ENCODE peak calls at places on chromosome 13, in seven cellular contexts. One of them, this sample, is unnamed.

GRCh38 chr13:36369268-36370107 is 23.3 kb upstream of the SPART start:
- DNase-seq in epithelial cell of proximal tubule: no peak
- DNase-seq in BE2C: no peak
- DNase-seq in dorsolateral prefrontal cortex: no peak
- DNase-seq in ovary: no peak
- DNase-seq in GM06990: no peak
- DNase-seq in A549: no peak
- DNase-seq in this sample: no peak

GRCh38 chr13:32415019-32415418 is 12.9 kb downstream of the N4BP2L1 start:
- DNase-seq in epithelial cell of proximal tubule: no peak
- DNase-seq in BE2C: peak
- DNase-seq in dorsolateral prefrontal cortex: no peak
- DNase-seq in ovary: no peak
- DNase-seq in GM06990: no peak
- DNase-seq in A549: peak
- DNase-seq in this sample: no peak

GRCh38 chr13:71030789-71031188 is 836.2 kb downstream of the DACH1 start:
- DNase-seq in epithelial cell of proximal tubule: no peak
- DNase-seq in BE2C: no peak
- DNase-seq in dorsolateral prefrontal cortex: no peak
- DNase-seq in ovary: no peak
- DNase-seq in GM06990: no peak
- DNase-seq in A549: no peak
- DNase-seq in this sample: no peak

GRCh38 chr13:19967619-19968018 is 9.1 kb downstream of the ZMYM2 start:
- DNase-seq in epithelial cell of proximal tubule: no peak
- DNase-seq in BE2C: no peak
- DNase-seq in dorsolateral prefrontal cortex: no peak
- DNase-seq in ovary: no peak
- DNase-seq in GM06990: peak
- DNase-seq in A549: no peak
- DNase-seq in this sample: no peak

GRCh38 chr13:52701728-52702480 is 37.7 kb downstream of the CNMD start:
- DNase-seq in epithelial cell of proximal tubule: no peak
- DNase-seq in BE2C: no peak
- DNase-seq in dorsolateral prefrontal cortex: no peak
- DNase-seq in ovary: no peak
- DNase-seq in GM06990: no peak
- DNase-seq in A549: no peak
- DNase-seq in this sample: no peak

GRCh38 chr13:113179374-113180230 is 21.2 kb downstream of the PROZ start:
- DNase-seq in epithelial cell of proximal tubule: no peak
- DNase-seq in BE2C: no peak
- DNase-seq in dorsolateral prefrontal cortex: no peak
- DNase-seq in ovary: no peak
- DNase-seq in GM06990: no peak
- DNase-seq in A549: no peak
- DNase-seq in this sample: no peak

GRCh38 chr13:113633485-113633873 is 24.5 kb downstream of the ATP4B start:
- DNase-seq in epithelial cell of proximal tubule: no peak
- DNase-seq in BE2C: no peak
- DNase-seq in dorsolateral prefrontal cortex: peak
- DNase-seq in ovary: no peak
- DNase-seq in GM06990: no peak
- DNase-seq in A549: no peak
- DNase-seq in this sample: no peak

GRCh38 chr13:75452564-75452963 is 29.4 kb downstream of the TBC1D4 start:
- DNase-seq in epithelial cell of proximal tubule: no peak
- DNase-seq in BE2C: no peak
- DNase-seq in dorsolateral prefrontal cortex: no peak
- DNase-seq in ovary: no peak
- DNase-seq in GM06990: no peak
- DNase-seq in A549: no peak
- DNase-seq in this sample: no peak

GRCh38 chr13:60431108-60431700 is 34.2 kb downstream of the TDRD3 start:
- DNase-seq in epithelial cell of proximal tubule: peak
- DNase-seq in BE2C: no peak
- DNase-seq in dorsolateral prefrontal cortex: no peak
- DNase-seq in ovary: no peak
- DNase-seq in GM06990: peak
- DNase-seq in A549: peak
- DNase-seq in this sample: peak

GRCh38 chr13:45267215-45267614 is 66.4 kb upstream of the KCTD4 start:
- DNase-seq in epithelial cell of proximal tubule: no peak
- DNase-seq in BE2C: no peak
- DNase-seq in dorsolateral prefrontal cortex: no peak
- DNase-seq in ovary: no peak
- DNase-seq in GM06990: no peak
- DNase-seq in A549: no peak
- DNase-seq in this sample: no peak

GRCh38 chr13:104816716-104817115 is 1718.7 kb downstream of the EFNB2 start:
- DNase-seq in epithelial cell of proximal tubule: no peak
- DNase-seq in BE2C: no peak
- DNase-seq in dorsolateral prefrontal cortex: no peak
- DNase-seq in ovary: no peak
- DNase-seq in GM06990: no peak
- DNase-seq in A549: no peak
- DNase-seq in this sample: no peak

GRCh38 chr13:52848455-52849190 is at the start of gene PCDH8:
- DNase-seq in epithelial cell of proximal tubule: no peak
- DNase-seq in BE2C: peak
- DNase-seq in dorsolateral prefrontal cortex: peak
- DNase-seq in ovary: no peak
- DNase-seq in GM06990: no peak
- DNase-seq in A549: no peak
- DNase-seq in this sample: no peak

GRCh38 chr13:99894105-99894504 is 77.5 kb downstream of the ZIC5 start:
- DNase-seq in epithelial cell of proximal tubule: no peak
- DNase-seq in BE2C: no peak
- DNase-seq in dorsolateral prefrontal cortex: no peak
- DNase-seq in ovary: no peak
- DNase-seq in GM06990: no peak
- DNase-seq in A549: no peak
- DNase-seq in this sample: no peak

GRCh38 chr13:35984287-35984686 is 146.9 kb downstream of the DCLK1 start:
- DNase-seq in epithelial cell of proximal tubule: no peak
- DNase-seq in BE2C: no peak
- DNase-seq in dorsolateral prefrontal cortex: no peak
- DNase-seq in ovary: no peak
- DNase-seq in GM06990: no peak
- DNase-seq in A549: no peak
- DNase-seq in this sample: no peak

GRCh38 chr13:60220072-60220471 is 56.3 kb upstream of the DIAPH3 start:
- DNase-seq in epithelial cell of proximal tubule: no peak
- DNase-seq in BE2C: no peak
- DNase-seq in dorsolateral prefrontal cortex: no peak
- DNase-seq in ovary: no peak
- DNase-seq in GM06990: no peak
- DNase-seq in A549: no peak
- DNase-seq in this sample: no peak

GRCh38 chr13:111211789-111212516 is 96.8 kb downstream of the ARHGEF7 start:
- DNase-seq in epithelial cell of proximal tubule: no peak
- DNase-seq in BE2C: no peak
- DNase-seq in dorsolateral prefrontal cortex: no peak
- DNase-seq in ovary: no peak
- DNase-seq in GM06990: no peak
- DNase-seq in A549: no peak
- DNase-seq in this sample: no peak

GRCh38 chr13:35378939-35379338 is 97.5 kb downstream of the MAB21L1 start:
- DNase-seq in epithelial cell of proximal tubule: no peak
- DNase-seq in BE2C: no peak
- DNase-seq in dorsolateral prefrontal cortex: no peak
- DNase-seq in ovary: no peak
- DNase-seq in GM06990: no peak
- DNase-seq in A549: no peak
- DNase-seq in this sample: no peak

GRCh38 chr13:113176822-113177221 is 18.4 kb downstream of the PROZ start:
- DNase-seq in epithelial cell of proximal tubule: no peak
- DNase-seq in BE2C: no peak
- DNase-seq in dorsolateral prefrontal cortex: no peak
- DNase-seq in ovary: no peak
- DNase-seq in GM06990: no peak
- DNase-seq in A549: no peak
- DNase-seq in this sample: no peak

GRCh38 chr13:76523740-76524382 is 362.3 kb downstream of the KCTD12 start:
- DNase-seq in epithelial cell of proximal tubule: no peak
- DNase-seq in BE2C: no peak
- DNase-seq in dorsolateral prefrontal cortex: no peak
- DNase-seq in ovary: no peak
- DNase-seq in GM06990: peak
- DNase-seq in A549: no peak
- DNase-seq in this sample: no peak

GRCh38 chr13:26025771-26026170 is 26.0 kb downstream of the SHISA2 start:
- DNase-seq in epithelial cell of proximal tubule: no peak
- DNase-seq in BE2C: no peak
- DNase-seq in dorsolateral prefrontal cortex: no peak
- DNase-seq in ovary: no peak
- DNase-seq in GM06990: no peak
- DNase-seq in A549: no peak
- DNase-seq in this sample: no peak

GRCh38 chr13:108926848-108927247 is 297.4 kb downstream of the MYO16 start:
- DNase-seq in epithelial cell of proximal tubule: no peak
- DNase-seq in BE2C: no peak
- DNase-seq in dorsolateral prefrontal cortex: no peak
- DNase-seq in ovary: no peak
- DNase-seq in GM06990: no peak
- DNase-seq in A549: no peak
- DNase-seq in this sample: no peak
- TF ChIP-seq CTCF in epithelial cell of proximal tubule: no peak
- TF ChIP-seq CTCF in BE2C: no peak
- TF ChIP-seq CTCF in dorsolateral prefrontal cortex: no peak
- TF ChIP-seq CTCF in ovary: no peak
- TF ChIP-seq CTCF in GM06990: no peak
- TF ChIP-seq CTCF in A549: no peak
- TF ChIP-seq CTCF in this sample: no peak

GRCh38 chr13:23740002-23740401 is 149.2 kb downstream of the MIPEP start:
- DNase-seq in epithelial cell of proximal tubule: no peak
- DNase-seq in BE2C: no peak
- DNase-seq in dorsolateral prefrontal cortex: no peak
- DNase-seq in ovary: no peak
- DNase-seq in GM06990: no peak
- DNase-seq in A549: no peak
- DNase-seq in this sample: no peak

GRCh38 chr13:23744315-23744714 is 144.9 kb downstream of the MIPEP start:
- DNase-seq in epithelial cell of proximal tubule: no peak
- DNase-seq in BE2C: no peak
- DNase-seq in dorsolateral prefrontal cortex: no peak
- DNase-seq in ovary: no peak
- DNase-seq in GM06990: no peak
- DNase-seq in A549: no peak
- DNase-seq in this sample: no peak

GRCh38 chr13:23741879-23742510 is 147.2 kb downstream of the MIPEP start:
- DNase-seq in epithelial cell of proximal tubule: no peak
- DNase-seq in BE2C: peak
- DNase-seq in dorsolateral prefrontal cortex: no peak
- DNase-seq in ovary: no peak
- DNase-seq in GM06990: no peak
- DNase-seq in A549: peak
- DNase-seq in this sample: no peak

GRCh38 chr13:23743717-23744116 is 145.5 kb downstream of the MIPEP start:
- DNase-seq in epithelial cell of proximal tubule: no peak
- DNase-seq in BE2C: no peak
- DNase-seq in dorsolateral prefrontal cortex: no peak
- DNase-seq in ovary: no peak
- DNase-seq in GM06990: no peak
- DNase-seq in A549: no peak
- DNase-seq in this sample: no peak

DNA sequence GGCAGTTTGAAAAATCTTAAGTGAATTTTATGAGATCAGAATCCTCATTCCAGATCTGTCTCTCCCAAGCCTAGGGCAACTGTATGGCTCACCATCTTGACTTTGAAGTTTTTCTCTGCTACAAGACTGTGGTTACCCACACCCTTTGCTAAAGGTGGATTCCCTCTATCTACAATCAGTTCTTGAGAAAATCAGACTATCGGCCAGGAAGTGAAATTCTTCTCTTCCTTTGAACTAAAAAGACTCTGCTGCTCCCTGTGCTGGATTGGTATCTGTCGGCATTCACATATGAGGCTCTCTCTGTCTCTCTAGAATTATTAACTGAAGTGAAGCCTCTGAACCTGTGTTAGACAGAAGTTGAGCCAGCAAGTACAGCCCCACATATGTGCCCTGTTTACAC is 145.9 kb downstream of the MIPEP start:
- DNase-seq in epithelial cell of proximal tubule: no peak
- DNase-seq in BE2C: no peak
- DNase-seq in dorsolateral prefrontal cortex: no peak
- DNase-seq in ovary: no peak
- DNase-seq in GM06990: no peak
- DNase-seq in A549: no peak
- DNase-seq in this sample: no peak
- TF ChIP-seq CTCF in epithelial cell of proximal tubule: no peak
- TF ChIP-seq CTCF in BE2C: no peak
- TF ChIP-seq CTCF in dorsolateral prefrontal cortex: no peak
- TF ChIP-seq CTCF in ovary: no peak
- TF ChIP-seq CTCF in GM06990: no peak
- TF ChIP-seq CTCF in A549: no peak
- TF ChIP-seq CTCF in this sample: no peak

GRCh38 chr13:44243198-44243852 is 130.3 kb upstream of the SERP2 start:
- DNase-seq in epithelial cell of proximal tubule: no peak
- DNase-seq in BE2C: peak
- DNase-seq in dorsolateral prefrontal cortex: peak
- DNase-seq in ovary: no peak
- DNase-seq in GM06990: peak
- DNase-seq in A549: no peak
- DNase-seq in this sample: no peak
- TF ChIP-seq CTCF in epithelial cell of proximal tubule: peak
- TF ChIP-seq CTCF in BE2C: peak
- TF ChIP-seq CTCF in dorsolateral prefrontal cortex: peak
- TF ChIP-seq CTCF in ovary: no peak
- TF ChIP-seq CTCF in GM06990: peak
- TF ChIP-seq CTCF in A549: no peak
- TF ChIP-seq CTCF in this sample: peak

GRCh38 chr13:29284726-29285125 is 310.8 kb downstream of the SLC7A1 start:
- DNase-seq in epithelial cell of proximal tubule: no peak
- DNase-seq in BE2C: no peak
- DNase-seq in dorsolateral prefrontal cortex: no peak
- DNase-seq in ovary: no peak
- DNase-seq in GM06990: no peak
- DNase-seq in A549: no peak
- DNase-seq in this sample: no peak
- TF ChIP-seq CTCF in epithelial cell of proximal tubule: no peak
- TF ChIP-seq CTCF in BE2C: peak
- TF ChIP-seq CTCF in dorsolateral prefrontal cortex: no peak
- TF ChIP-seq CTCF in ovary: no peak
- TF ChIP-seq CTCF in GM06990: no peak
- TF ChIP-seq CTCF in A549: no peak
- TF ChIP-seq CTCF in this sample: no peak

DNA sequence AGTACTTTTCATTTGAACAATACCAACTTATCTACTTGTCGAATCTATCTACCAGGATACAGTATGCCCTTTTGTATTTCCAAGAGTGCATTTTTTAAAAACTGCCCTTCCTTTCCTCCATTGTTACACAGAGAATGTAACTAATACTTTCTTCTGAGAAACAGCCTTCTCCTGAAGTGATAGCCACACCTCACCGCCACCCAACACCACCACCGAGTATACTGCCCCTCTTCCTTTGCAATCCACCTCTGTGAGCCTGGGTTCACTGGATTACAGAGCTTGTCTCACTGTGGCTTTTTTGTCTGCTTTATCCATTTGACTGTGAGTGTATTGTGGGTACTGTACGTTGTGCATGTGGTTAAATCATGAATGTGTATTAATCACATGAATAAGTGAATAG is 305.4 kb downstream of the KLF12 start:
- DNase-seq in epithelial cell of proximal tubule: no peak
- DNase-seq in BE2C: no peak
- DNase-seq in dorsolateral prefrontal cortex: no peak
- DNase-seq in ovary: no peak
- DNase-seq in GM06990: no peak
- DNase-seq in A549: no peak
- DNase-seq in this sample: no peak
- TF ChIP-seq CTCF in epithelial cell of proximal tubule: no peak
- TF ChIP-seq CTCF in BE2C: no peak
- TF ChIP-seq CTCF in dorsolateral prefrontal cortex: no peak
- TF ChIP-seq CTCF in ovary: no peak
- TF ChIP-seq CTCF in GM06990: no peak
- TF ChIP-seq CTCF in A549: no peak
- TF ChIP-seq CTCF in this sample: no peak